ENCODE peak calls at places on chromosomes 5 and 9, in six cellular contexts. One of them, this sample, is unnamed.

GRCh38 chr9:127525426-127526188 is 74.3 kb downstream of the LRSAM1 start:
- DNase-seq in NCI-H187 treated with DMSO at 0.1 percent for 48 hours: no peak
- DNase-seq in stimulated activated naive CD4-positive, alpha-beta T cell: no peak
- DNase-seq in stimulated activated CD8-positive, alpha-beta memory T cell treated with anti-CD3 and anti-CD28 coated beads, Interleukin-2, amount 100 ng/mL, for 1 hour: no peak
- DNase-seq in HEK293T: peak; percentile 46
- DNase-seq in stimulated activated CD4-positive, alpha-beta T cell treated with anti-CD3 and anti-CD28 coated beads, Interleukin-1b, Interleukin-23, amount 100 ng/mL, for 1 hour: no peak
- DNase-seq in this sample: no peak

GRCh38 chr5:58825899-58826298 is 243.0 kb downstream of the RAB3C start:
- DNase-seq in NCI-H187 treated with DMSO at 0.1 percent for 48 hours: no peak
- DNase-seq in stimulated activated naive CD4-positive, alpha-beta T cell: no peak
- DNase-seq in stimulated activated CD8-positive, alpha-beta memory T cell treated with anti-CD3 and anti-CD28 coated beads, Interleukin-2, amount 100 ng/mL, for 1 hour: no peak
- DNase-seq in HEK293T: no peak
- DNase-seq in stimulated activated CD4-positive, alpha-beta T cell treated with anti-CD3 and anti-CD28 coated beads, Interleukin-1b, Interleukin-23, amount 100 ng/mL, for 1 hour: no peak
- DNase-seq in this sample: no peak

GRCh38 chr5:145697251-145698016 is 137.7 kb downstream of the PRELID2 start:
- DNase-seq in NCI-H187 treated with DMSO at 0.1 percent for 48 hours: no peak
- DNase-seq in stimulated activated naive CD4-positive, alpha-beta T cell: no peak
- DNase-seq in stimulated activated CD8-positive, alpha-beta memory T cell treated with anti-CD3 and anti-CD28 coated beads, Interleukin-2, amount 100 ng/mL, for 1 hour: no peak
- DNase-seq in HEK293T: peak; percentile 29
- DNase-seq in stimulated activated CD4-positive, alpha-beta T cell treated with anti-CD3 and anti-CD28 coated beads, Interleukin-1b, Interleukin-23, amount 100 ng/mL, for 1 hour: no peak
- DNase-seq in this sample: no peak

GRCh38 chr9:129109504-129109903 is 1.1 kb downstream of the CRAT start:
- DNase-seq in NCI-H187 treated with DMSO at 0.1 percent for 48 hours: no peak
- DNase-seq in stimulated activated naive CD4-positive, alpha-beta T cell: peak; percentile 21
- DNase-seq in stimulated activated CD8-positive, alpha-beta memory T cell treated with anti-CD3 and anti-CD28 coated beads, Interleukin-2, amount 100 ng/mL, for 1 hour: no peak
- DNase-seq in HEK293T: peak; percentile 51
- DNase-seq in stimulated activated CD4-positive, alpha-beta T cell treated with anti-CD3 and anti-CD28 coated beads, Interleukin-1b, Interleukin-23, amount 100 ng/mL, for 1 hour: no peak
- DNase-seq in this sample: no peak

GRCh38 chr9:104856413-104856941 is 71.5 kb downstream of the ABCA1 start:
- DNase-seq in NCI-H187 treated with DMSO at 0.1 percent for 48 hours: peak; percentile 52
- DNase-seq in stimulated activated naive CD4-positive, alpha-beta T cell: no peak
- DNase-seq in stimulated activated CD8-positive, alpha-beta memory T cell treated with anti-CD3 and anti-CD28 coated beads, Interleukin-2, amount 100 ng/mL, for 1 hour: no peak
- DNase-seq in HEK293T: no peak
- DNase-seq in stimulated activated CD4-positive, alpha-beta T cell treated with anti-CD3 and anti-CD28 coated beads, Interleukin-1b, Interleukin-23, amount 100 ng/mL, for 1 hour: no peak
- DNase-seq in this sample: peak; percentile 83

GRCh38 chr9:128152781-128153116 is 3.5 kb downstream of the LCN2 start:
- DNase-seq in NCI-H187 treated with DMSO at 0.1 percent for 48 hours: no peak
- DNase-seq in stimulated activated naive CD4-positive, alpha-beta T cell: no peak
- DNase-seq in stimulated activated CD8-positive, alpha-beta memory T cell treated with anti-CD3 and anti-CD28 coated beads, Interleukin-2, amount 100 ng/mL, for 1 hour: no peak
- DNase-seq in HEK293T: no peak
- DNase-seq in stimulated activated CD4-positive, alpha-beta T cell treated with anti-CD3 and anti-CD28 coated beads, Interleukin-1b, Interleukin-23, amount 100 ng/mL, for 1 hour: no peak
- DNase-seq in this sample: no peak

GRCh38 chr5:10288600-10289213 is 19.0 kb downstream of the CMBL start:
- DNase-seq in NCI-H187 treated with DMSO at 0.1 percent for 48 hours: peak; percentile 70
- DNase-seq in stimulated activated naive CD4-positive, alpha-beta T cell: no peak
- DNase-seq in stimulated activated CD8-positive, alpha-beta memory T cell treated with anti-CD3 and anti-CD28 coated beads, Interleukin-2, amount 100 ng/mL, for 1 hour: no peak
- DNase-seq in HEK293T: peak; percentile 39
- DNase-seq in stimulated activated CD4-positive, alpha-beta T cell treated with anti-CD3 and anti-CD28 coated beads, Interleukin-1b, Interleukin-23, amount 100 ng/mL, for 1 hour: no peak
- DNase-seq in this sample: peak; percentile 98

GRCh38 chr5:180117378-180117725 is 45.8 kb upstream of the RNF130 start:
- DNase-seq in NCI-H187 treated with DMSO at 0.1 percent for 48 hours: no peak
- DNase-seq in stimulated activated naive CD4-positive, alpha-beta T cell: no peak
- DNase-seq in stimulated activated CD8-positive, alpha-beta memory T cell treated with anti-CD3 and anti-CD28 coated beads, Interleukin-2, amount 100 ng/mL, for 1 hour: no peak
- DNase-seq in HEK293T: no peak
- DNase-seq in stimulated activated CD4-positive, alpha-beta T cell treated with anti-CD3 and anti-CD28 coated beads, Interleukin-1b, Interleukin-23, amount 100 ng/mL, for 1 hour: no peak
- DNase-seq in this sample: no peak

GRCh38 chr5:19891658-19892057 is 96.3 kb downstream of the CDH18 start:
- DNase-seq in NCI-H187 treated with DMSO at 0.1 percent for 48 hours: no peak
- DNase-seq in stimulated activated naive CD4-positive, alpha-beta T cell: no peak
- DNase-seq in stimulated activated CD8-positive, alpha-beta memory T cell treated with anti-CD3 and anti-CD28 coated beads, Interleukin-2, amount 100 ng/mL, for 1 hour: no peak
- DNase-seq in HEK293T: no peak
- DNase-seq in stimulated activated CD4-positive, alpha-beta T cell treated with anti-CD3 and anti-CD28 coated beads, Interleukin-1b, Interleukin-23, amount 100 ng/mL, for 1 hour: no peak
- DNase-seq in this sample: no peak